ENCODE peak calls at places on chromosomes 2 and 18, in four cellular contexts. One of them, this sample, is unnamed.

GRCh38 chr18:65336411-65336810 is 414.4 kb upstream of the CDH7 start:
- DNase-seq in naive thymus-derived CD8-positive, alpha-beta T cell: no peak
- DNase-seq in GM12865: no peak
- DNase-seq in effector memory CD4-positive, alpha-beta T cell: no peak
- DNase-seq in this sample: no peak

GRCh38 chr2:20135631-20136050 is 84.2 kb upstream of the LAPTM4A start:
- DNase-seq in effector memory CD4-positive, alpha-beta T cell: no peak
- DNase-seq in naive thymus-derived CD8-positive, alpha-beta T cell: no peak
- DNase-seq in GM12865: peak
- DNase-seq in this sample: peak

GRCh38 chr2:210199186-210199765 is 26.0 kb downstream of the ACADL start:
- DNase-seq in GM12865: peak
- DNase-seq in naive thymus-derived CD8-positive, alpha-beta T cell: no peak
- DNase-seq in effector memory CD4-positive, alpha-beta T cell: no peak
- DNase-seq in this sample: peak

GRCh38 chr2:80126596-80127189 is 177.9 kb downstream of the LRRTM1 start:
- DNase-seq in effector memory CD4-positive, alpha-beta T cell: no peak
- DNase-seq in naive thymus-derived CD8-positive, alpha-beta T cell: no peak
- DNase-seq in GM12865: no peak
- DNase-seq in this sample: no peak

GRCh38 chr2:235402444-235402843 is 91.4 kb upstream of the AGAP1 start:
- DNase-seq in effector memory CD4-positive, alpha-beta T cell: no peak
- DNase-seq in naive thymus-derived CD8-positive, alpha-beta T cell: no peak
- DNase-seq in GM12865: no peak
- DNase-seq in this sample: no peak

GRCh38 chr2:38533757-38534545 is 68.8 kb downstream of the HNRNPLL start:
- DNase-seq in GM12865: no peak
- DNase-seq in naive thymus-derived CD8-positive, alpha-beta T cell: no peak
- DNase-seq in effector memory CD4-positive, alpha-beta T cell: no peak
- DNase-seq in this sample: no peak

GRCh38 chr18:33804258-33804657 is 226.2 kb downstream of the ASXL3 start:
- DNase-seq in effector memory CD4-positive, alpha-beta T cell: no peak
- DNase-seq in GM12865: no peak
- DNase-seq in naive thymus-derived CD8-positive, alpha-beta T cell: no peak
- DNase-seq in this sample: no peak

GRCh38 chr2:11863513-11864328 is 117.3 kb downstream of the LPIN1 start:
- DNase-seq in effector memory CD4-positive, alpha-beta T cell: peak
- DNase-seq in GM12865: peak
- DNase-seq in naive thymus-derived CD8-positive, alpha-beta T cell: peak
- DNase-seq in this sample: peak

GRCh38 chr18:33576999-33577687 is 876 bp upstream of the ASXL3 start:
- DNase-seq in GM12865: no peak
- DNase-seq in effector memory CD4-positive, alpha-beta T cell: no peak
- DNase-seq in naive thymus-derived CD8-positive, alpha-beta T cell: no peak
- DNase-seq in this sample: no peak

GRCh38 chr2:151388011-151388410 is 21.7 kb upstream of the RIF1 start:
- DNase-seq in effector memory CD4-positive, alpha-beta T cell: no peak
- DNase-seq in naive thymus-derived CD8-positive, alpha-beta T cell: no peak
- DNase-seq in GM12865: no peak
- DNase-seq in this sample: no peak

GRCh38 chr2:24824966-24825882 is 32.0 kb downstream of the CENPO start:
- DNase-seq in effector memory CD4-positive, alpha-beta T cell: no peak
- DNase-seq in GM12865: peak
- DNase-seq in naive thymus-derived CD8-positive, alpha-beta T cell: no peak
- DNase-seq in this sample: peak

GRCh38 chr2:174047746-174048145 is 82.6 kb upstream of the SP3 start:
- DNase-seq in naive thymus-derived CD8-positive, alpha-beta T cell: no peak
- DNase-seq in effector memory CD4-positive, alpha-beta T cell: no peak
- DNase-seq in GM12865: no peak
- DNase-seq in this sample: no peak

GRCh38 chr18:28088477-28088876 is 88.5 kb downstream of the CDH2 start:
- DNase-seq in effector memory CD4-positive, alpha-beta T cell: no peak
- DNase-seq in naive thymus-derived CD8-positive, alpha-beta T cell: no peak
- DNase-seq in GM12865: no peak
- DNase-seq in this sample: no peak

GRCh38 chr18:59380706-59381105 is 21.6 kb upstream of the LMAN1 start:
- DNase-seq in effector memory CD4-positive, alpha-beta T cell: no peak
- DNase-seq in naive thymus-derived CD8-positive, alpha-beta T cell: no peak
- DNase-seq in GM12865: no peak
- DNase-seq in this sample: no peak

GRCh38 chr2:10497797-10498251 is 49.7 kb upstream of the ODC1 start:
- DNase-seq in effector memory CD4-positive, alpha-beta T cell: peak
- DNase-seq in naive thymus-derived CD8-positive, alpha-beta T cell: no peak
- DNase-seq in GM12865: no peak
- DNase-seq in this sample: no peak

GRCh38 chr2:239866350-239866749 is 158.8 kb downstream of the NDUFA10 start:
- DNase-seq in naive thymus-derived CD8-positive, alpha-beta T cell: no peak
- DNase-seq in GM12865: no peak
- DNase-seq in effector memory CD4-positive, alpha-beta T cell: no peak
- DNase-seq in this sample: no peak

GRCh38 chr2:44941551-44942234 is at the start of gene SIX3:
- DNase-seq in naive thymus-derived CD8-positive, alpha-beta T cell: peak
- DNase-seq in effector memory CD4-positive, alpha-beta T cell: no peak
- DNase-seq in GM12865: peak
- DNase-seq in this sample: peak

GRCh38 chr2:179332903-179333302 is 68.3 kb upstream of the SESTD1 start:
- DNase-seq in GM12865: no peak
- DNase-seq in naive thymus-derived CD8-positive, alpha-beta T cell: no peak
- DNase-seq in effector memory CD4-positive, alpha-beta T cell: no peak
- DNase-seq in this sample: no peak

This sample was measured in GM20000.